ENCODE peak calls at places on chromosomes 13 and 19, in nine cellular contexts. L, F, E, R, I, M, T, O and W are unnamed samples.

GRCh38 chr13:41352935-41353801 is 42.1 kb downstream of the NAA16 start:
- DNase-seq in L (peak; percentile 18), F (peak; percentile 72), E (peak; percentile 24), R (peak; percentile 60), I (peak; percentile 45), M (peak; percentile 38), T (peak; percentile 38), O (no peak), W (peak; percentile 52)

GRCh38 chr13:42660367-42660965 is 86.5 kb downstream of the TNFSF11 start:
- DNase-seq in L (no peak), F (peak; percentile 33), E (no peak), R (peak; percentile 28), I (no peak), M (no peak), T (no peak), O (no peak), W (no peak)

GRCh38 chr19:3289971-3290569 is 65.6 kb downstream of the CELF5 start:
- DNase-seq in L (no peak), F (no peak), E (no peak), R (no peak), I (no peak), M (no peak), T (no peak), O (no peak), W (no peak)

GRCh38 chr13:95556981-95557380 is 4.5 kb downstream of the CLDN10 start:
- DNase-seq in L (no peak), F (no peak), E (no peak), R (no peak), I (no peak), M (no peak), T (no peak), O (no peak), W (no peak)

GRCh38 chr13:109698779-109699178 is 87.6 kb downstream of the IRS2 start:
- DNase-seq in L (no peak), F (peak; percentile 46), E (no peak), R (peak; percentile 65), I (no peak), M (no peak), T (no peak), O (no peak), W (no peak)

GRCh38 chr19:31141301-31141700 is 207.9 kb downstream of the TSHZ3 start:
- DNase-seq in L (no peak), F (no peak), E (no peak), R (peak; percentile 79), I (no peak), M (no peak), T (no peak), O (no peak), W (no peak)

GRCh38 chr19:47707135-47707925 is 5.9 kb upstream of the EHD2 start:
- DNase-seq in L (peak; percentile 45), F (peak; percentile 78), E (peak; percentile 46), R (peak; percentile 76), I (peak; percentile 62), M (peak; percentile 60), T (peak; percentile 84), O (peak; percentile 53), W (peak; percentile 64)

GRCh38 chr13:67133476-67133875 is 96.7 kb downstream of the PCDH9 start:
- DNase-seq in L (no peak), F (peak; percentile 56), E (no peak), R (no peak), I (no peak), M (no peak), T (no peak), O (no peak), W (no peak)

GRCh38 chr19:14333101-14333871 is 48.0 kb upstream of the ADGRE5 start:
- DNase-seq in L (no peak), F (peak; percentile 18), E (no peak), R (no peak), I (no peak), M (no peak), T (no peak), O (no peak), W (no peak)

GRCh38 chr19:54448037-54448773 is 794 bp upstream of the LENG8 start:
- DNase-seq in L (peak; percentile 2), F (peak; percentile 66), E (no peak), R (peak; percentile 71), I (peak; percentile 69), M (no peak), T (peak; percentile 53), O (no peak), W (peak; percentile 10)

GRCh38 chr19:21158523-21159135 is 16.8 kb downstream of the ZNF431 start:
- DNase-seq in L (no peak), F (peak; percentile 66), E (no peak), R (peak; percentile 29), I (no peak), M (no peak), T (no peak), O (no peak), W (no peak)

GRCh38 chr19:28242317-28242927 is 970.5 kb downstream of the UQCRFS1 start:
- DNase-seq in L (peak; percentile 71), F (peak; percentile 59), E (no peak), R (peak; percentile 2), I (peak; percentile 32), M (no peak), T (peak; percentile 53), O (no peak), W (no peak)

GRCh38 chr19:33464010-33464732 is 57.4 kb downstream of the PEPD start:
- DNase-seq in L (no peak), F (no peak), E (no peak), R (no peak), I (no peak), M (no peak), T (peak; percentile 5), O (no peak), W (no peak)

GRCh38 chr13:47334173-47334572 is 437.3 kb upstream of the HTR2A start:
- DNase-seq in L (no peak), F (peak; percentile 86), E (no peak), R (peak; percentile 74), I (no peak), M (no peak), T (no peak), O (no peak), W (no peak)